ENCODE peak calls at places on chromosomes 1 and 21, in ten cellular contexts. Z, A, C, N, O, H, P, L, Q and G are unnamed samples.
A peak's percentile ranks its signal among the peaks of the same experiment; 100 is the strongest.

GRCh38 chr1:44035726-44036408 is 4.6 kb upstream of the SLC6A9 start:
- DNase-seq in Z (no peak), L (no peak), N (peak; percentile 35), A (no peak), Q (no peak), P (no peak), C (no peak), O (no peak), H (no peak), G (no peak)

GRCh38 chr1:224168859-224169380 is 14.1 kb upstream of the DEGS1 start:
- DNase-seq in A (no peak), O (no peak), L (peak; percentile 91), Z (no peak), C (no peak), Q (no peak), N (peak; percentile 37), H (no peak), P (no peak), G (no peak)

GRCh38 chr1:236421022-236421421 is 26.9 kb downstream of the EDARADD start:
- DNase-seq in A (no peak), O (no peak), L (peak; percentile 72), C (peak; percentile 65), H (peak; percentile 12), N (no peak), Q (no peak), P (no peak), Z (no peak), G (no peak)

GRCh38 chr1:10380594-10381275 is 18.1 kb upstream of the PGD start:
- DNase-seq in A (no peak), H (peak; percentile 23), Q (no peak), N (no peak), P (no peak), Z (no peak), O (peak; percentile 35), C (peak; percentile 94), L (peak; percentile 94), G (no peak)

GRCh38 chr1:224641030-224641429 is 24.9 kb downstream of the CNIH3 start:
- DNase-seq in A (peak; percentile 33), Z (no peak), Q (no peak), P (no peak), C (no peak), H (no peak), L (no peak), O (no peak), N (peak; percentile 35), G (no peak)

GRCh38 chr21:41171210-41171609 is 3.2 kb downstream of the BACE2 start:
- DNase-seq in Q (no peak), Z (no peak), L (no peak), P (no peak), O (peak; percentile 17), A (no peak), N (peak; percentile 72), H (peak; percentile 96), C (no peak), G (no peak)

GRCh38 chr1:154276797-154277196 is 4.4 kb downstream of the HAX1 start:
- DNase-seq in O (no peak), Q (no peak), P (no peak), Z (no peak), L (no peak), C (no peak), A (no peak), H (no peak), N (no peak), G (no peak)

GRCh38 chr1:53860967-53861411 is 22.9 kb upstream of the NDC1 start:
- DNase-seq in A (no peak), O (no peak), L (peak; percentile 16), Z (peak; percentile 77), H (peak; percentile 30), C (peak; percentile 61), P (no peak), N (peak; percentile 30), Q (peak; percentile 54), G (no peak)

DNA sequence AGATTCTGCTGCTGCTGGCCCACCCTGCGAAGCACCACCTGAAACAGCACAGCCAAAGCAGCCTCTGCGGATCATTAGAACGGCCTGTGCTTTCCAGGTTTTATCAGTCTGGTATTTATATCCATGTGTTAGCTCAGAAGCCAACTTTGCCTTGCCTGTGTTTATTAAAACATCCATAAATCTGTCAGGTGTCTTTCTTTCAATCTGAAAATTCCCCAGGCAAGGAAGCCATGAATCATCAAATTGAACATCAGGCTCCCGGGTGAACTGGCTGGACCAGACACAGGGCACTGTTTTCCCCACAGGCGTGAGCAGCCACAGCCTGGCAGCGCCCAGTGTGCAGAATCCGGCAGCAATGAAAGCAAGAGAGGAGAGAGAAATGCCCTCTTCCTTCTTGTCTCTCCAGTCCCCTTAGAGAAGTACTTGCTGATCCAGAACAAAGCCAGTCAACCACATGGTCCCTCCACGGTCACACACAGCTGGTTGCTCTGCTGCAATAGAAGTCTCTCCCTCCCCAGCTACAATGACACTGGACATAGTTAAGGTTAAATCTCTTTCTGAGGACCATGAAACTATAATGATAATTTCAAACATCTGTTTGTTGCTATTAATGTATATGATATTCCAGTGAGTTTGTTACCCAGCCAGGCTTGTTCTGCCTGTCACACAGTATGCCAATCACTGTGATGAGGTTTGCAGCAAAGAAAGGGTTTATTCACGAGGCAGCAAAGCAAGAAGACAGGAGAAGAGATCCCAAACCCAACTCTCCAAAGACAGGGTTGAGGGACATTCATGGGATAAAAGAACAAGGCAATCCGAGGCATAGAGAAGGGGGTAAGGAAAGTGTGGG is 212.1 kb upstream of the FMN2 start:
- DNase-seq in C (no peak), O (no peak), A (no peak), H (no peak), P (no peak), N (no peak), Z (no peak), Q (no peak), L (no peak), G (no peak)
- H3K27ac ChIP-seq in C (no peak overlapping the region), O (no peak overlapping the region), A (no peak overlapping the region), H (no peak overlapping the region), P (no peak overlapping the region), N (no peak overlapping the region), Z (no peak overlapping the region), Q (no peak overlapping the region), L (no peak overlapping the region), G (no peak overlapping the region)

DNA sequence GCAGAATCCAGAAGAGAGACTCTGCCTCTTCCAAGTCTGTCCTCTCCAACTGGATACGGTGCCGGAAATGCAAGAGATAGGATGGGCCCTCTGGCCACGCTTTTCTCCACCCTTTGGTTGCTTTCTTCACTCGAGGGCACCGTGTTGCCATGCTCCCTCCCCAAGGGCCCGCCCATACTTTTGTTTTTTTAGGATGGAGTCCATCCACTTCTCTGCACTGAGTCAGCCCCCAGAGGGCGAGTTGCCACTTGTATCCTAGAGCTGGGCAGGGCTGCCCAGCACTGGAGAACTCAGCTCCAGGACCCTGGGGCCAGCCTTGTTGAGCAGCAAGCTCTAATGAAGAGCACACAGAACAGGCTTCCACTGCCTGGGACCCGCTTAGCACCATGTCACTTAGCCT is 25.5 kb downstream of the IFNGR2 start:
- DNase-seq in P (no peak), Z (no peak), N (no peak), A (no peak), L (no peak), H (peak; percentile 97), C (no peak), O (no peak), Q (no peak), G (no peak)
- H3K27ac ChIP-seq in P (no peak overlapping the region), Z (no peak overlapping the region), N (no peak overlapping the region), A (no peak overlapping the region), L (no peak overlapping the region), H (peak overlapping the region; percentile 50), C (no peak overlapping the region), O (no peak overlapping the region), Q (no peak overlapping the region), G (peak overlapping the region; percentile 81)

GRCh38 chr1:145985129-145985501 is 11.3 kb downstream of the TXNIP start:
- DNase-seq in Q (no peak), H (no peak), L (no peak), P (no peak), O (no peak), C (no peak), A (no peak), Z (no peak), N (no peak), G (no peak)

GRCh38 chr1:145987926-145988325 is 8.5 kb downstream of the TXNIP start:
- DNase-seq in P (no peak), O (no peak), L (no peak), A (no peak), H (no peak), Z (no peak), C (no peak), Q (no peak), N (no peak), G (no peak)

GRCh38 chr1:145986551-145986950 is 9.8 kb downstream of the TXNIP start:
- DNase-seq in L (no peak), Z (no peak), N (no peak), O (no peak), P (no peak), C (no peak), Q (no peak), H (no peak), A (no peak), G (no peak)

GRCh38 chr1:145983959-145984830 is 12.2 kb downstream of the TXNIP start:
- DNase-seq in A (no peak), Z (no peak), P (peak; percentile 40), H (no peak), L (no peak), C (no peak), O (no peak), Q (no peak), N (no peak), G (no peak)

GRCh38 chr1:145985502-145986439 is 10.6 kb downstream of the TXNIP start:
- DNase-seq in O (peak; percentile 69), Z (peak; percentile 75), C (peak; percentile 89), H (peak; percentile 46), P (no peak), Q (no peak), N (peak; percentile 83), A (no peak), L (no peak), G (no peak)
- H3K27ac ChIP-seq in O (peak overlapping the region; percentile 67), Z (peak overlapping the region; percentile 94), C (no peak overlapping the region), H (peak overlapping the region; percentile 42), P (peak overlapping the region; percentile 45), Q (no peak overlapping the region), N (peak overlapping the region; percentile 49), A (no peak overlapping the region), L (peak overlapping the region; percentile 3), G (peak overlapping the region; percentile 95)

GRCh38 chr1:39196244-39197215 is 8.0 kb upstream of the MACF1 start:
- DNase-seq in H (peak; percentile 76), A (no peak), Q (no peak), L (no peak), C (no peak), Z (no peak), O (no peak), N (no peak), P (peak; percentile 54), G (no peak)

GRCh38 chr1:39199593-39199992 is 4.9 kb upstream of the MACF1 start:
- DNase-seq in H (no peak), P (no peak), N (no peak), L (no peak), C (no peak), A (no peak), O (no peak), Q (no peak), Z (no peak), G (no peak)

GRCh38 chr1:39190096-39190495 is 14.4 kb upstream of the MACF1 start:
- DNase-seq in Z (no peak), H (no peak), Q (no peak), N (no peak), O (no peak), A (no peak), C (no peak), L (no peak), P (no peak), G (no peak)

GRCh38 chr1:39194398-39195051 is 10.0 kb upstream of the MACF1 start:
- DNase-seq in P (no peak), Z (no peak), C (no peak), H (no peak), Q (no peak), N (no peak), A (no peak), L (no peak), O (no peak), G (no peak)

GRCh38 chr1:39195166-39196111 is 9.1 kb upstream of the MACF1 start:
- DNase-seq in Z (no peak), H (no peak), Q (no peak), A (no peak), L (no peak), O (no peak), P (peak; percentile 26), N (no peak), C (peak; percentile 64), G (no peak)
- H3K27ac ChIP-seq in Z (no peak overlapping the region), H (peak overlapping the region; percentile 69), Q (no peak overlapping the region), A (no peak overlapping the region), L (peak overlapping the region; percentile 30), O (no peak overlapping the region), P (peak overlapping the region; percentile 79), N (peak overlapping the region; percentile 9), C (peak overlapping the region; percentile 95), G (peak overlapping the region; percentile 53)